ENCODE peak calls at places on chromosome 16, in six cellular contexts. A, I, N, K, E and T are unnamed samples.

GRCh38 chr16:6574146-6574545 is 758.5 kb upstream of the RBFOX1 start:
- DNase-seq in I (no peak), A (no peak), E (no peak), K (no peak), N (peak), T (no peak)

GRCh38 chr16:9969580-9969979 is 212.6 kb downstream of the GRIN2A start:
- DNase-seq in A (no peak), N (no peak), I (no peak), K (no peak), E (no peak), T (no peak)

GRCh38 chr16:50278251-50278650 is 11.9 kb downstream of the ADCY7 start:
- DNase-seq in A (no peak), K (no peak), E (no peak), I (no peak), N (no peak), T (no peak)

GRCh38 chr16:3243882-3244281 is 8.9 kb upstream of the ZNF200 start:
- DNase-seq in E (no peak), N (no peak), A (no peak), I (no peak), K (no peak), T (peak)

GRCh38 chr16:2966803-2967184 is 2.4 kb upstream of the PAQR4 start:
- DNase-seq in E (no peak), I (no peak), N (no peak), K (no peak), A (no peak), T (no peak)

GRCh38 chr16:65547799-65548446 is 426.1 kb upstream of the CDH11 start:
- DNase-seq in K (no peak), A (peak), E (no peak), N (peak), I (no peak), T (peak)

GRCh38 chr16:77373726-77374125 is 61.1 kb downstream of the ADAMTS18 start:
- DNase-seq in I (no peak), K (no peak), N (no peak), A (no peak), E (no peak), T (no peak)

GRCh38 chr16:81189100-81189664 is 49.3 kb upstream of the BCO1 start:
- DNase-seq in A (no peak), E (no peak), K (peak), N (peak), I (peak), T (no peak)

GRCh38 chr16:85923153-85924021 is 24.4 kb downstream of the IRF8 start:
- DNase-seq in N (no peak), E (no peak), A (no peak), I (no peak), K (no peak), T (no peak)

GRCh38 chr16:65012357-65012756 is 109.5 kb downstream of the CDH11 start:
- DNase-seq in N (no peak), K (no peak), E (no peak), I (no peak), A (peak), T (no peak)

GRCh38 chr16:66030036-66030435 is 336.5 kb upstream of the CDH5 start:
- DNase-seq in E (no peak), N (no peak), K (no peak), I (no peak), A (no peak), T (no peak)

GRCh38 chr16:57316390-57317017 is 32.0 kb upstream of the PLLP start:
- DNase-seq in N (no peak), I (peak), A (peak), E (no peak), K (no peak), T (peak)

GRCh38 chr16:30032083-30032819 is 1.2 kb upstream of the TLCD3B start:
- DNase-seq in I (no peak), N (peak), A (no peak), E (peak), K (no peak), T (peak)

GRCh38 chr16:54459509-54460235 is 173.1 kb upstream of the IRX3 start:
- DNase-seq in I (no peak), A (peak), E (no peak), N (no peak), K (no peak), T (no peak)

GRCh38 chr16:29311636-29312344 is 94.7 kb downstream of the NPIPB11 start:
- DNase-seq in E (no peak), A (no peak), K (peak), I (peak), N (no peak), T (no peak)

GRCh38 chr16:71360378-71360777 is 1.9 kb downstream of the CALB2 start:
- DNase-seq in N (no peak), E (no peak), A (peak), I (no peak), K (no peak), T (peak)

GRCh38 chr16:73890524-73891500 is 405.8 kb upstream of the PSMD7 start:
- DNase-seq in K (no peak), N (no peak), I (no peak), A (no peak), E (no peak), T (no peak)

GRCh38 chr16:49457196-49457595 is 83.6 kb downstream of the C16orf78 start:
- DNase-seq in I (peak), K (no peak), A (no peak), E (no peak), N (no peak), T (no peak)